ENCODE peak calls at places on chromosomes 7 and 10, in five cellular contexts. P, J, X, W and H are unnamed samples.

GRCh38 chr7:140342732-140343514 is 55.4 kb downstream of the SLC37A3 start:
- DNase-seq in P (no peak), X (no peak), W (no peak), J (peak), H (peak)

GRCh38 chr10:125201108-125201524 is 40.8 kb upstream of the CTBP2 start:
- DNase-seq in J (no peak), P (no peak), X (no peak), W (no peak), H (no peak)

GRCh38 chr7:12570529-12571461 is at the start of gene SCIN:
- DNase-seq in W (no peak), X (peak), P (peak), J (no peak), H (no peak)

GRCh38 chr7:41891967-41892755 is 189.3 kb upstream of the INHBA start:
- DNase-seq in P (no peak), X (no peak), J (no peak), W (no peak), H (peak)

GRCh38 chr7:114405427-114405826 is 9.2 kb upstream of the FOXP2 start:
- DNase-seq in W (no peak), J (no peak), P (no peak), X (no peak), H (no peak)

GRCh38 chr7:87479951-87480350 is 4.5 kb upstream of the ABCB4 start:
- DNase-seq in W (no peak), P (no peak), X (no peak), J (no peak), H (no peak)

GRCh38 chr10:86730227-86730626 is 26.2 kb upstream of the BMPR1A start:
- DNase-seq in P (no peak), X (peak), J (no peak), W (no peak), H (no peak)

GRCh38 chr7:30224511-30225031 is 59.8 kb upstream of the ZNRF2 start:
- DNase-seq in X (no peak), P (no peak), J (no peak), W (no peak), H (no peak)

GRCh38 chr10:90813592-90814365 is 44.1 kb downstream of the HTR7 start:
- DNase-seq in P (no peak), J (no peak), W (no peak), X (no peak), H (no peak)

GRCh38 chr7:88759216-88759955 is at the start of gene ZNF804B:
- DNase-seq in W (no peak), P (peak), J (peak), X (peak), H (no peak)

GRCh38 chr7:134856141-134856540 is 76.7 kb downstream of the CALD1 start:
- DNase-seq in W (no peak), J (no peak), P (no peak), X (no peak), H (no peak)

GRCh38 chr10:87960230-87960629 is 96.8 kb downstream of the PTEN start:
- DNase-seq in W (no peak), J (no peak), X (no peak), P (no peak), H (no peak)

GRCh38 chr10:114356786-114357588 is 47.3 kb downstream of the AFAP1L2 start:
- DNase-seq in P (no peak), X (no peak), J (no peak), W (no peak), H (no peak)

GRCh38 chr10:88642991-88643390 is 21.3 kb upstream of the LIPF start:
- DNase-seq in J (no peak), X (no peak), W (no peak), P (no peak), H (no peak)

GRCh38 chr7:12244129-12244528 is 33.0 kb downstream of the TMEM106B start:
- DNase-seq in X (no peak), P (no peak), J (no peak), W (no peak), H (peak)

GRCh38 chr7:156639426-156640256 is 933 bp upstream of the RNF32 start:
- DNase-seq in X (peak), W (no peak), P (no peak), J (no peak), H (no peak)

GRCh38 chr10:1575481-1576244 is 161.7 kb downstream of the ADARB2 start:
- DNase-seq in W (no peak), X (no peak), P (no peak), J (no peak), H (no peak)

GRCh38 chr7:108529341-108529740 is 3.4 kb upstream of the PNPLA8 start:
- DNase-seq in W (no peak), X (no peak), J (no peak), P (no peak), H (no peak)

GRCh38 chr10:5876181-5876768 is 13.4 kb downstream of the ANKRD16 start:
- DNase-seq in P (no peak), J (no peak), X (no peak), W (no peak), H (no peak)

GRCh38 chr10:17432738-17433137 is 21.7 kb downstream of the ST8SIA6 start:
- DNase-seq in X (no peak), W (no peak), J (no peak), P (no peak), H (no peak)

GRCh38 chr10:119335671-119336353 is 128.4 kb downstream of the GRK5 start:
- DNase-seq in J (no peak), X (peak), P (no peak), W (no peak), H (no peak)

GRCh38 chr7:16564909-16565426 is 38.3 kb downstream of the LRRC72 start:
- DNase-seq in P (peak), X (no peak), W (no peak), J (no peak), H (peak)

GRCh38 chr10:49359349-49360231 is 36.3 kb downstream of the DRGX start:
- DNase-seq in X (no peak), J (no peak), P (no peak), W (no peak), H (no peak)

GRCh38 chr7:138515001-138515528 is 55.0 kb downstream of the TRIM24 start:
- DNase-seq in J (no peak), W (no peak), X (no peak), P (no peak), H (no peak)

GRCh38 chr7:157660971-157661610 is 324.3 kb downstream of the DNAJB6 start:
- DNase-seq in X (no peak), J (no peak), W (no peak), P (no peak), H (no peak)

GRCh38 chr10:6928531-6929080 is 348.5 kb upstream of the PRKCQ start:
- DNase-seq in J (peak), X (no peak), W (no peak), P (no peak), H (no peak)

GRCh38 chr7:27201231-27202017 is 1.5 kb upstream of the HOXA13 start:
- DNase-seq in J (no peak), P (no peak), X (no peak), W (no peak), H (no peak)

GRCh38 chr7:25849361-25850184 is 302.4 kb upstream of the NFE2L3 start:
- DNase-seq in J (no peak), P (no peak), W (no peak), X (no peak), H (no peak)

GRCh38 chr10:72834183-72834825 is 59.2 kb upstream of the OIT3 start:
- DNase-seq in P (peak), X (no peak), W (peak), J (peak), H (no peak)

GRCh38 chr10:133421336-133422222 is 2.8 kb downstream of the SPRN start:
- DNase-seq in X (no peak), W (no peak), J (no peak), P (no peak), H (no peak)

GRCh38 chr7:116836911-116837310 is 25.5 kb upstream of the CAPZA2 start:
- DNase-seq in J (no peak), P (no peak), W (no peak), X (no peak), H (no peak)

GRCh38 chr10:36469585-36469984 is 655.8 kb upstream of the ANKRD30A start:
- DNase-seq in W (no peak), J (no peak), P (no peak), X (no peak), H (no peak)

GRCh38 chr7:17105701-17106100 is 192.8 kb upstream of the AHR start:
- DNase-seq in W (no peak), X (no peak), J (no peak), P (no peak), H (no peak)

GRCh38 chr10:116272497-116273221 is at the start of gene GFRA1:
- DNase-seq in W (no peak), J (no peak), P (no peak), X (peak), H (no peak)

GRCh38 chr10:77820349-77820748 is 106.2 kb downstream of the DLG5 start:
- DNase-seq in J (no peak), W (no peak), X (peak), P (no peak), H (no peak)